ENCODE peak calls at places on chromosomes 13 and 19, in four cellular contexts. B, I, J and V are unnamed samples.

GRCh38 chr19:52640916-52641315 is 2.8 kb upstream of the ZNF83 start:
- DNase-seq in J (peak), I (no peak), B (no peak), V (no peak)

GRCh38 chr13:107119989-107120881 is 552.3 kb upstream of the ARGLU1 start:
- DNase-seq in J (no peak), B (no peak), I (no peak), V (no peak)

GRCh38 chr13:53075356-53076041 is 46.9 kb downstream of the OLFM4 start:
- DNase-seq in B (no peak), I (no peak), J (no peak), V (no peak)

GRCh38 chr13:79246575-79246949 is 159.5 kb downstream of the RBM26 start:
- DNase-seq in I (no peak), B (no peak), J (no peak), V (no peak)

GRCh38 chr19:13842294-13843103 is 34.4 kb upstream of the NANOS3 start:
- DNase-seq in B (peak), I (peak), J (peak), V (peak)

GRCh38 chr13:88263808-88264207 is 592.6 kb downstream of the SLITRK5 start:
- DNase-seq in I (no peak), B (no peak), J (no peak), V (no peak)

GRCh38 chr13:45086484-45086883 is 33.8 kb upstream of the GTF2F2 start:
- DNase-seq in J (no peak), B (peak), I (peak), V (no peak)

GRCh38 chr19:13127051-13127450 is 9.0 kb downstream of the NACC1 start:
- DNase-seq in B (no peak), I (peak), J (no peak), V (no peak)

GRCh38 chr19:18800636-18801035 is 9.5 kb upstream of the COMP start:
- DNase-seq in I (no peak), B (no peak), J (no peak), V (peak)

GRCh38 chr13:41648314-41648935 is 191.1 kb downstream of the RGCC start:
- DNase-seq in B (no peak), J (no peak), I (no peak), V (no peak)

GRCh38 chr19:19745496-19746285 is 12.8 kb upstream of the ZNF14 start:
- DNase-seq in B (no peak), I (no peak), J (no peak), V (peak)

GRCh38 chr13:46804391-46804815 is 7.4 kb upstream of the ESD start:
- DNase-seq in B (peak), J (no peak), I (peak), V (no peak)

GRCh38 chr13:50846861-50847475 is 3.5 kb upstream of the DLEU7 start:
- DNase-seq in I (no peak), J (no peak), B (no peak), V (no peak)

GRCh38 chr13:51025245-51025872 is 85.7 kb downstream of the C13orf42 start:
- DNase-seq in J (no peak), I (peak), B (no peak), V (no peak)

GRCh38 chr13:94537740-94538630 is 58.0 kb downstream of the TGDS start:
- DNase-seq in J (no peak), I (peak), B (no peak), V (no peak)

GRCh38 chr13:62687727-62688126 is 1272.1 kb upstream of the PCDH20 start:
- DNase-seq in B (no peak), I (no peak), J (no peak), V (no peak)

GRCh38 chr19:54341295-54341694 is 2.3 kb upstream of the LILRA4 start:
- DNase-seq in I (no peak), B (no peak), J (no peak), V (no peak)

GRCh38 chr19:32230441-32230840 is 115.0 kb upstream of the ZNF507 start:
- DNase-seq in B (no peak), J (no peak), I (no peak), V (no peak)

GRCh38 chr19:56080669-56081401 is 40.3 kb downstream of the ZNF787 start:
- DNase-seq in B (peak), J (peak), I (peak), V (peak)

GRCh38 chr19:47511128-47511517 is 3.7 kb downstream of the NAPA start:
- DNase-seq in B (no peak), J (no peak), I (peak), V (no peak)

GRCh38 chr13:59176775-59177174 is 987.0 kb downstream of the DIAPH3 start:
- DNase-seq in I (no peak), J (no peak), B (no peak), V (peak)

GRCh38 chr19:41189425-41190065 is 3.5 kb upstream of the CYP2S1 start:
- DNase-seq in I (no peak), J (no peak), B (no peak), V (no peak)

GRCh38 chr13:39876258-39876657 is 220.8 kb downstream of the COG6 start:
- DNase-seq in J (no peak), B (peak), I (peak), V (no peak)

GRCh38 chr13:52906122-52906903 is 57.9 kb upstream of the PCDH8 start:
- DNase-seq in B (no peak), I (no peak), J (no peak), V (no peak)

GRCh38 chr13:112885782-112886268 is 83.2 kb upstream of the MCF2L start:
- DNase-seq in J (no peak), B (peak), I (peak), V (no peak)

GRCh38 chr13:37682496-37682895 is 83.9 kb upstream of the POSTN start:
- DNase-seq in I (no peak), B (no peak), J (no peak), V (no peak)

GRCh38 chr19:14555918-14556661 is 15.8 kb downstream of the NDUFB7 start:
- DNase-seq in I (peak), J (no peak), B (peak), V (no peak)

GRCh38 chr19:23203841-23204344 is 46.3 kb downstream of the ZNF724 start:
- DNase-seq in I (peak), J (no peak), B (no peak), V (no peak)

GRCh38 chr19:38815059-38816001 is 2.6 kb upstream of the LGALS4 start:
- DNase-seq in J (no peak), I (no peak), B (no peak), V (no peak)
- TF ChIP-seq CTCF in J (no peak), I (no peak), B (no peak), V (no peak)

GRCh38 chr19:46372901-46373572 is 26.1 kb downstream of the PPP5C start:
- DNase-seq in J (no peak), I (peak), B (no peak), V (no peak)
- TF ChIP-seq CTCF in J (peak), I (peak), B (peak), V (no peak)

GRCh38 chr19:10501971-10502523 is 1.1 kb downstream of the KEAP1 start:
- DNase-seq in B (no peak), J (peak), I (no peak), V (peak)
- TF ChIP-seq CTCF in B (no peak), J (peak), I (no peak), V (no peak)

GRCh38 chr19:38442736-38443135 is 9.2 kb downstream of the RYR1 start:
- DNase-seq in B (no peak), I (no peak), J (no peak), V (no peak)

GRCh38 chr19:38443458-38444001 is 10.0 kb downstream of the RYR1 start:
- DNase-seq in J (no peak), B (no peak), I (no peak), V (no peak)

GRCh38 chr19:38440592-38440991 is 7.1 kb downstream of the RYR1 start:
- DNase-seq in J (no peak), B (no peak), I (no peak), V (no peak)

GRCh38 chr19:38444026-38444425 is 10.5 kb downstream of the RYR1 start:
- DNase-seq in B (no peak), J (no peak), I (no peak), V (no peak)

DNA sequence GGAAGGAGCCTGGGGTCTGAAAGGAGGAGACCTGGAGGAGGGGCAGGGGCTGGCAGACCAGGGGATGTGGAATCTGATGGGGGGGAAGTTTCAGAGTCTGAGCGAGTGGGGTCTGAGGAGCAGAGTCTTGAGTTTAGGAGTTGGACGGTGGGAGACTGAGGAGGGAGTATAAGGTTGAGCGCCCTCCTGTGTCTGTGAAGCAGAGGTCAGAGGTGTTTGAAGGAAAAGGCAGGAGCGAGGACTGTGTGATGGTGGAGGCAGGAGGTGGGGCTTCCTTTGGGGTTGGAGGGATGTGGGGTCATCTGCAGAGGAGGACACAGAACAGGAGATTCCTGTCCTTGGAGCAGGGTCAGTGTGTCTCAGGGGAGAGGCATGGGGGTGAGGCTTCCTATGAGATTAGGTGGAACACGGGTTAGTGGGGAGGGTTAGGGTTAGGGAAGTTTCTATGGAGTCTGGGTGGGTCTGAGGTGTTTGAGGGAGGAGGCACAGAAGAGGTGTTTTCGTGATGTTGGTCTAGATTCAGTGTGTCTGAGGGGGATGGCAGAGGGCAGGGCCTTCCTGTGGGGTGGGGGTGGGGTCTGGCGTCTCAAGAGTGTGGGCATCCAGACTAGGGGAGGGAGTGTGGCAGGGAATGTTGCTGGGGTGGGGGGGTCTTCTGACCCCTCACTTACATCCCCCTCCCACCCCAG is 8.3 kb downstream of the RYR1 start:
- DNase-seq in J (no peak), B (no peak), I (no peak), V (peak)
- TF ChIP-seq CTCF in J (peak), B (no peak), I (peak), V (peak)

GRCh38 chr13:111319521-111319920 is 921 bp upstream of the TEX29 start:
- DNase-seq in J (no peak), I (no peak), B (no peak), V (no peak)
- TF ChIP-seq CTCF in J (no peak), I (no peak), B (no peak), V (no peak)

DNA sequence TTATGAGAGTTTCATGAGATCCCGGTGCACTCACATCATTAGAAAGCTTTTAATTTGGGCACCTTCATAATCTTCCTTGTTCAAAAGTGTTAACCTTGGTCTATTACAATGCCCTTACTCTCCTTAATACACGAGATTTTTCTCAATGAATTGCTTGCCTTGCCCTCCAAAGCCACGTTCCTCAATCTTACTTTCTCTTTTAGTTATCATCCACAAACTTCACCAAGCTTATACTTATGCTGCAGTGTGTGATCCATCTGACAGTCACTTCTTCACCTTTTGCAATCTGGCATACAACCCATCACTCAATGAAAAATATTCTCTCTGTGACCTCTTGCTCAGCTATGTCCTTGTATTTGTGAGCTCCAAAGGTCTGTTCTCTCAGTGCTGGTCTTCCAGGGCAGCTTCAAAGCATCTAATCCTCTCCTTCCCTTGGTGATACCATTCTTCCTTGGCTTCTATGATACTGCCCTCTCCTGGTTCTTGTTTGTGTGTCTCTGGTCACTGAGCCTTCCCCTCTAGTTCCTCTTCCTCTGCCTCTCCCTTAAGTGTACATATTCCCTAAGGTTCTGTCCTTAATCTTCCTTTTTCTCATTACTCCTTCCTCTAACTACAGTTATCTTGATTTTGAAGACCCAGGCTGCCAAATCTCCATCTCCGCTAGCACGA is 202.2 kb upstream of the STARD13 start:
- DNase-seq in I (peak), J (no peak), B (peak), V (peak)
- TF ChIP-seq CTCF in I (peak), J (peak), B (peak), V (peak)

DNA sequence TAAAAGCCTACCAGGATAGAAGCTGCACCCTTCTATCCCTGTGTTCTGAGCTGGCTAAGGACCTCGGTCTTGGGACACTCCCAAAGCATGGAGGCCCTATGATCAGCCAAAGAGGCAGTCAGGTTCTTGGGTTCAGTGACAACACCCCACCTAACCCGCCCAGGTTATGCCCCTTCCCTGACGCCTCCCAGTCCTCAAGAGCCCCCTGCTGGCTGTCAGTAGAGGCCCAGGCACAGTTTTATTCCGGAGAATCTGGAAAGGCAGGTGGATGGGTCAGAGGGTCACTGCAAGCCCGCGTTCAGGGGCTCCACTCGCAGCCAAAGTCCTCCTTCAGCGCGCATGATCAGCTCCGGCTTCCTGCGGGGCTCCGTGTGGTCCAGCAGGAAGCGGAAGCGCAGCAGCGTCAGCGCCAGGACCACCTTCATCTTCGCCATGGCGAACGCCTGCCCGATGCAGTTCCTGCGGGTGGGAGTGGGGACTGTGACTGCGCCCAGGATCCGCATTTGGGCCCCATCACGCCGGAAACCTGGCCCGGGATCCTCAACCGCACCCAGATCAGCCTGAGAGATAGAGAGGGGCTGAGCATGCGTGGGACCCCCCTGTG is 22.3 kb downstream of the OR10H3 start:
- DNase-seq in B (no peak), J (no peak), I (no peak), V (no peak)
- TF ChIP-seq CTCF in B (no peak), J (peak), I (no peak), V (no peak)

GRCh38 chr19:48715276-48715675 is 4.2 kb downstream of the MAMSTR start:
- DNase-seq in I (no peak), J (no peak), B (no peak), V (no peak)

GRCh38 chr19:48711106-48711662 is 8.3 kb downstream of the MAMSTR start:
- DNase-seq in I (no peak), J (no peak), B (no peak), V (no peak)

GRCh38 chr19:48713864-48714755 is 5.4 kb downstream of the MAMSTR start:
- DNase-seq in I (peak), B (peak), J (peak), V (peak)

GRCh38 chr19:48714759-48715261 is 4.7 kb downstream of the MAMSTR start:
- DNase-seq in I (no peak), B (no peak), J (no peak), V (no peak)

GRCh38 chr19:48713041-48713863 is 6.3 kb downstream of the MAMSTR start:
- DNase-seq in I (no peak), J (no peak), B (no peak), V (no peak)
- TF ChIP-seq CTCF in I (peak), J (no peak), B (peak), V (no peak)

GRCh38 chr19:45468159-45468651 is 409 bp downstream of the FOSB start:
- DNase-seq in I (no peak), B (no peak), J (peak), V (no peak)
- TF ChIP-seq CTCF in I (peak), B (no peak), J (no peak), V (no peak)

GRCh38 chr19:30664358-30665058 is 292.3 kb downstream of the ZNF536 start:
- DNase-seq in I (peak), J (no peak), B (no peak), V (no peak)
- TF ChIP-seq CTCF in I (peak), J (peak), B (peak), V (no peak)